ENCODE peak calls at places on chromosomes 1 and 21, in five cellular contexts. R, U, O, S and H are unnamed samples.

GRCh38 chr21:38389891-38390290 is 108.4 kb downstream of the ERG start:
- DNase-seq in R (no peak), U (no peak), O (no peak), S (no peak), H (no peak)

GRCh38 chr1:181482001-181482430 is 1.3 kb upstream of the CACNA1E start:
- DNase-seq in R (peak; percentile 65), U (no peak), O (no peak), S (no peak), H (no peak)

GRCh38 chr1:199687321-199687720 is 340.2 kb upstream of the NR5A2 start:
- DNase-seq in R (no peak), U (no peak), O (no peak), S (no peak), H (no peak)

GRCh38 chr1:86641318-86641717 is 63.1 kb upstream of the SH3GLB1 start:
- DNase-seq in R (no peak), U (no peak), O (no peak), S (no peak), H (no peak)

GRCh38 chr1:3923378-3924185 is 23.5 kb upstream of the C1orf174 start:
- DNase-seq in R (no peak), U (no peak), O (peak; percentile 56), S (no peak), H (no peak)

GRCh38 chr1:234531181-234532132 is 52.5 kb upstream of the TARBP1 start:
- DNase-seq in R (peak; percentile 59), U (peak; percentile 84), O (peak; percentile 77), S (peak; percentile 70), H (peak; percentile 69)

GRCh38 chr1:85224734-85225623 is 24.2 kb upstream of the SYDE2 start:
- DNase-seq in R (peak; percentile 44), U (no peak), O (no peak), S (peak; percentile 20), H (no peak)

GRCh38 chr1:86822463-86822862 is 91.5 kb downstream of the SELENOF start:
- DNase-seq in R (no peak), U (no peak), O (no peak), S (no peak), H (no peak)

GRCh38 chr21:36910581-36911307 is 55.7 kb downstream of the HLCS start:
- DNase-seq in R (no peak), U (peak; percentile 40), O (no peak), S (no peak), H (no peak)

DNA sequence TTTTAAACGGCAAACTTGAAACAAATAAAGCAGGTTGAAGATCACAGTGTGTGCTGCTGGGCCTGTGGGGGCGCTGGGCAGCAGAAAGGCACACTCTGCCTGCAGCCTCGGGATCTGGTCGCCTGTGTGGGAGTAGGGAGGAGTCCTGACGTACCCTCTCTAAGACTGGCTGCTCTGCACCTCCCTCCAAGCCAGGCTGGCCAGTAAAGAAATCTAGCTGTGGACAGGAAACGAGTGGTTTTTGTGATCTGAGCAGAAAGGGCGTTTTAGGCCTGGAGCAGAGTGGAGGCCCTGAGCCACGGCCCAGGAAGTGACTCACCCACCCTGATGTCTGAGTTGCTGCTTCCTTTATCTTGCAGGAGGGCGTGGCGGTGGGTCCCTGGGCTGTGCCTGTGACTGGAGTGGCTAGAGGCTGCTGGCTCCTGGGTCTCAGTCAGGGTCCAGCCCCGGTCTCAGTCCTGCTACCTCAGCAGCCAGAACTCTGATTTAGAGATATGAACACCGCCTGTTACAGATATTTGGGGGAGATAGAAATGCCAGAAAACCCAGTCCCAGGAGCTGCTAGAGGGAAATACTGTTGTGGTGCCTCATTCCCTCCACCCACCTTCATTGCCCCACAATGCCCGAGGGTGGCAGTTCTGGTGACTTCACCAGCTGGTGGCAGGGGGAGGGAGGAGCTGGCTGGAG is 11.3 kb upstream of the S100A11 start:
- DNase-seq in R (peak; percentile 75), U (peak; percentile 95), O (peak; percentile 94), S (peak; percentile 90), H (peak; percentile 95)
- H3K4me3 ChIP-seq in R (peak overlapping the region; percentile 12), U (no peak overlapping the region), O (peak overlapping the region; percentile 2), S (peak overlapping the region; percentile 43), H (no peak overlapping the region)

GRCh38 chr1:153548722-153549695 is at the start of gene S100A3:
- DNase-seq in R (no peak), U (peak; percentile 89), O (no peak), S (peak; percentile 65), H (no peak)
- H3K4me3 ChIP-seq in R (no peak within 1 kb of the TSS), U (no peak within 1 kb of the TSS), O (no peak within 1 kb of the TSS), S (no peak within 1 kb of the TSS), H (no peak within 1 kb of the TSS)

DNA sequence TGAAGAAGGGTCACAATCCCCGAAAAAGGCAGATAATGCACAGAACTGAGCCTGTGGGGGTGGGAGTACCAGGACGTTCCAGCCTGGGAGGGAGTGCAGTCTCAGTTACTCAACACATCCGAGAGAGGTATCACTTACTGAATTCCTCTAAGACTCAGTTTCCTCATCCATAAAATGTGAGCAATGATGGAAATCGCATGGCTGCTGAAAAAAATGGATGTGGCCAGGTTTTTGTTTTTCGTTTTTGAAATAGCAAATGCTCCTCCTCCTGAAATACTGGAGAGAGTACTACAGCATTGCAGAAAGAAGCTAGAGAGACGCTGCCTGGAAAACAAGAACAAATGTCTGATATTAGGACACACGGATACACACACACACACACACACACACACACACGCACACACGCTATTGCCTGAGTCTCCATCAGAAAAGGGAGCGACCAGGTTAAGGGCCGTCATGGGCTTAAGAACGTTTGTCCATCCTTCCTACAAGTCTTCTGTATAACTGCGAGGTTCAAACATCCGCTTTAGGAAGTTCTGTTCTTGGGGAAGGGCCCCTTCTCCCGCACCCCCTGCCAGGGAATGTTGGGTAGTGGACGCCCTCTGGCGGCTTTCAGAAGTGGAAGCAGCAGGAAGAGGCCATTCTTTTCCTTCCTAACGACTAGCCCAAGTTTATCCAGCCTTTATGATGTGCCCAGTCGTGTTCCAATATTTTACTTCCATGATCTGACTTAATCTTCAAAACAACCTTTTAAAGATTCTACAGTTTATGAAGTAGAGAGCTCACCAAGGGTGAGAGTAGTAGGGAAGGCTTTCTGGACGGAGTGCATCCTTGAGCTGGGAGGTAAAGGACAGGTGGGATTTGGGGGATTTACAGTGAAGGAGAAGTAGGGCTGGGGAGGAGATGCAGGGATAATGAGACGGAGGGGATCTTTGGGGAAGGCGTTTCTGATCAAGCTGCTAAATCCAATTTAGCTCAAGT is 699 bp upstream of the NES start:
- DNase-seq in R (peak; percentile 88), U (peak; percentile 82), O (peak; percentile 83), S (peak; percentile 74), H (peak; percentile 79)
- H3K4me3 ChIP-seq in R (peak overlapping the region; percentile 94), U (peak overlapping the region; percentile 66), O (peak overlapping the region; percentile 70), S (peak overlapping the region; percentile 90), H (peak overlapping the region; percentile 43)

GRCh38 chr1:10429868-10430215 is 391 bp upstream of the CENPS start:
- DNase-seq in R (no peak), U (no peak), O (no peak), S (no peak), H (no peak)
- H3K4me3 ChIP-seq in R (peak overlapping the region; percentile 87), U (peak overlapping the region; percentile 2), O (peak overlapping the region; percentile 74), S (peak overlapping the region; percentile 95), H (peak overlapping the region; percentile 61)

GRCh38 chr1:100268202-100268601 is 2.2 kb downstream of the RTCA start:
- DNase-seq in R (no peak), U (no peak), O (no peak), S (no peak), H (no peak)

GRCh38 chr1:100261686-100262085 is 4.3 kb upstream of the RTCA start:
- DNase-seq in R (no peak), U (no peak), O (no peak), S (no peak), H (no peak)

GRCh38 chr1:100265562-100265930 is 470 bp upstream of the RTCA start:
- DNase-seq in R (no peak), U (no peak), O (no peak), S (no peak), H (no peak)

GRCh38 chr1:100265931-100266830 is at the start of gene RTCA:
- DNase-seq in R (peak; percentile 92), U (peak; percentile 98), O (peak; percentile 99), S (peak; percentile 96), H (peak; percentile 97)

DNA sequence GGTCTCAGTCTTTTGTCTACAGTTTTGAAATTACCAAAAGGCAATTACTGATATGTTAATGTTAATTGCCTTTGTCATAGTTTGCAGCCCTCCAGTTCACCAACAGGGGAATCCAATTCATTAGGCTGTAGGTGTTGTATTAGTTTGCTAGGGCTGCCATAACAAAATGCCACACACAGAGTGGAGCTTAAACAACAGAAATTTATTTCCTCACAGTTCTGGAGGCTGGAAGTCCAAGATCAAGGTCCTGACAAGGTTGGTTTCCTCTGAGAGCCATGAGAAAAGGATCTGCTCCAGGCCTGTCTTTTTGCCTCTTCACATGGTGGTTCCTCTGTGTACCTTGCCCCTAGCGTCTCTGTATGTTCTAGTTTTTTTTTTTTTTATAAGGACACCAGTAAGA is 1.3 kb downstream of the RTCA start:
- DNase-seq in R (no peak), U (no peak), O (no peak), S (no peak), H (no peak)
- H3K4me3 ChIP-seq in R (no peak overlapping the region), U (peak overlapping the region; percentile 96), O (peak overlapping the region; percentile 92), S (peak overlapping the region; percentile 96), H (no peak overlapping the region)

DNA sequence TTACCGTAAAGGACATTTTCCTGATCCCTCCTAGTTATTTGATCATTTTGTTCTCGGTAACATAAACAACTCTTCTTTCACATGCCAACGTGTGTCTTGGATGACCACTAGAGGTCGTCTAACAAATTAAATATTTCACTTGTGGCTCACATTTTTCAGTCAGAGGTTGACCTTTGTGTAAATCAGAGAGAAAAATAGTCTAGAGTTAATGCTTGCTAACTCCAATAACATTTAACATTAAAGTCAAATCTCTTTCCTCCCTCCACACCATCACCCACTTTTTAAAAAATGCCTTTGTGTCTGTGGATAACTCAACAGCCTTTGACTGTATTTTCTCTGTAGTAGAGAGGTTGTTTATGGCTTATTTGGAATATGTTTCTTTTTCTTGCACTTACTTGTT is 220.5 kb upstream of the B3GALT2 start:
- DNase-seq in R (peak; percentile 12), U (no peak), O (no peak), S (no peak), H (no peak)
- H3K4me3 ChIP-seq in R (no peak overlapping the region), U (no peak overlapping the region), O (no peak overlapping the region), S (no peak overlapping the region), H (no peak overlapping the region)

GRCh38 chr1:92992877-92993276 is 31.6 kb upstream of the DIPK1A start:
- DNase-seq in R (no peak), U (no peak), O (no peak), S (no peak), H (no peak)

GRCh38 chr1:92989936-92990582 is 28.8 kb upstream of the DIPK1A start:
- DNase-seq in R (no peak), U (no peak), O (no peak), S (no peak), H (no peak)

GRCh38 chr1:92993581-92993980 is 32.3 kb upstream of the DIPK1A start:
- DNase-seq in R (no peak), U (no peak), O (no peak), S (no peak), H (no peak)

GRCh38 chr1:92990828-92991227 is 29.6 kb upstream of the DIPK1A start:
- DNase-seq in R (no peak), U (no peak), O (no peak), S (no peak), H (no peak)

DNA sequence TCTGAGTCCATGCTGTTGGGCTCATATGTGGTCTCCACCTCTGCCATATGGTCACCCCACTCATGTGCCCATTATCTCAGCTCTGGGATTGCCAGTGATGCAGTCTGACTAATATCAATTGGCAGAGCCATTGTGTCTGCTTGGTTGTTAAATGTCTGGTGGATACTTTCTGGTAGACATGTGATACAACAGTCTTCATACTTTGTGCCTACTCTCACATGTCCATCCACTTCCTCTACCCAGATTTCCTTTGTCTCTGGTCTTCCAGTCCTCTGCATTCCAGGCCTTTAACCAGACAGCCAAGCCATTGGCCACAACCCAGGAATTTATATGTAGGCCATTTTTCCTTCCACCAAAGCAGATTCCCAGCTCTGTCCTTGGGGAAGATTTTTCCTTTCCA is 30.8 kb upstream of the DIPK1A start:
- DNase-seq in R (no peak), U (no peak), O (no peak), S (no peak), H (no peak)
- H3K4me3 ChIP-seq in R (no peak overlapping the region), U (no peak overlapping the region), O (no peak overlapping the region), S (no peak overlapping the region), H (no peak overlapping the region)